ENCODE peak calls at places on chromosomes 4 and X, in ten cellular contexts. H is lower lobe of right lung; N is GM23338; F is cardiac muscle cell; Q is transverse colon; W is SJSA1; I is CD8-positive, alpha-beta memory T cell; L is colonic mucosa; J is pancreas; O is endodermal cell. X is an unnamed sample. For H3K27me3, the result is how much of the 10 kb centered on the place peaks cover.

GRCh38 chr4:155007660-155008176 is 200.7 kb upstream of the NPY2R start:
- DNase-seq in H (no peak), N (no peak), F (no peak), Q (no peak), W (no peak), I (no peak), L (no peak), J (no peak), O (no peak), X (no peak)

GRCh38 chr4:40586729-40587128 is 42.9 kb downstream of the RBM47 start:
- DNase-seq in H (no peak), N (no peak), F (no peak), Q (no peak), W (no peak), I (no peak), L (no peak), J (no peak), O (no peak), X (no peak)

GRCh38 chr4:67762091-67762490 is 7.9 kb upstream of the GNRHR start:
- DNase-seq in H (no peak), N (no peak), F (no peak), Q (no peak), W (no peak), I (no peak), L (no peak), J (no peak), O (no peak), X (no peak)

GRCh38 chr4:124234771-124235170 is 477.8 kb downstream of the ANKRD50 start:
- DNase-seq in H (no peak), N (no peak), F (no peak), Q (no peak), W (no peak), I (no peak), L (no peak), J (no peak), O (no peak), X (no peak)

GRCh38 chrX:69229436-69229835 is 64.2 kb upstream of the PJA1 start:
- DNase-seq in H (no peak), N (no peak), F (no peak), Q (no peak), W (no peak), I (no peak), L (no peak), J (no peak), O (no peak), X (peak)

GRCh38 chrX:8955521-8955920 is 78.4 kb downstream of the FAM9B start:
- DNase-seq in H (no peak), N (no peak), F (no peak), Q (no peak), W (no peak), I (no peak), L (no peak), J (no peak), O (no peak), X (no peak)

GRCh38 chrX:118370921-118371624 is 25.2 kb downstream of the WDR44 start:
- DNase-seq in H (no peak), N (no peak), F (no peak), Q (no peak), W (no peak), I (no peak), L (no peak), J (no peak), O (no peak), X (no peak)

GRCh38 chrX:22686138-22686541 is 313.6 kb upstream of the DDX53 start:
- DNase-seq in H (no peak), N (no peak), F (peak), Q (no peak), W (no peak), I (no peak), L (no peak), J (peak), O (peak), X (peak)

GRCh38 chr4:55080174-55080865 is 45.1 kb downstream of the KDR start:
- DNase-seq in H (no peak), N (no peak), F (peak), Q (no peak), W (no peak), I (no peak), L (no peak), J (no peak), O (no peak), X (no peak)

GRCh38 chrX:150094996-150095395 is 156.7 kb upstream of the EOLA2 start:
- DNase-seq in H (no peak), N (no peak), F (no peak), Q (no peak), W (no peak), I (no peak), L (no peak), J (no peak), O (no peak), X (no peak)

GRCh38 chr4:921830-922331 is 10.2 kb downstream of the GAK start:
- DNase-seq in H (peak), N (no peak), F (no peak), Q (peak), W (no peak), I (no peak), L (no peak), J (no peak), O (peak), X (no peak)

GRCh38 chr4:48343035-48343434 is 1.7 kb downstream of the SLAIN2 start:
- DNase-seq in H (no peak), N (no peak), F (peak), Q (no peak), W (no peak), I (no peak), L (no peak), J (no peak), O (no peak), X (no peak)

GRCh38 chrX:10971759-10972158 is 139.4 kb upstream of the HCCS start:
- DNase-seq in H (no peak), N (no peak), F (no peak), Q (no peak), W (no peak), I (no peak), L (no peak), J (no peak), O (no peak), X (no peak)

GRCh38 chr4:20944961-20945360 is 244.7 kb downstream of the PACRGL start:
- DNase-seq in H (no peak), N (no peak), F (no peak), Q (no peak), W (no peak), I (no peak), L (no peak), J (no peak), O (no peak), X (no peak)

GRCh38 chrX:112769034-112769433 is 71.6 kb downstream of the AMOT start:
- DNase-seq in H (no peak), N (no peak), F (no peak), Q (no peak), W (no peak), I (no peak), L (no peak), J (no peak), O (no peak), X (no peak)

GRCh38 chrX:110286126-110286525 is 31.8 kb downstream of the AMMECR1 start:
- DNase-seq in H (no peak), N (no peak), F (no peak), Q (no peak), W (peak), I (no peak), L (no peak), J (no peak), O (no peak), X (peak)

GRCh38 chr4:89703831-89704230 is 133.1 kb downstream of the SNCA start:
- DNase-seq in H (no peak), N (no peak), F (no peak), Q (no peak), W (no peak), I (no peak), L (no peak), J (no peak), O (no peak), X (no peak)

GRCh38 chr4:89704651-89705395 is 132.1 kb downstream of the SNCA start:
- DNase-seq in H (no peak), N (no peak), F (no peak), Q (no peak), W (no peak), I (no peak), L (no peak), J (no peak), O (no peak), X (no peak)

GRCh38 chr4:89712141-89712540 is 124.8 kb downstream of the SNCA start:
- DNase-seq in H (no peak), N (no peak), F (no peak), Q (no peak), W (peak), I (no peak), L (no peak), J (no peak), O (no peak), X (peak)

GRCh38 chr4:89707467-89707866 is 129.5 kb downstream of the SNCA start:
- DNase-seq in H (no peak), N (no peak), F (no peak), Q (no peak), W (no peak), I (no peak), L (no peak), J (no peak), O (no peak), X (no peak)

GRCh38 chr4:89708903-89709361 is 128.0 kb downstream of the SNCA start:
- DNase-seq in H (no peak), N (peak), F (peak), Q (no peak), W (peak), I (no peak), L (no peak), J (no peak), O (no peak), X (peak)
- H3K27ac ChIP-seq in H (no peak), N (no peak), F (peak), Q (no peak), W (peak), I (no peak), L (no peak), J (no peak), O (peak), X (no peak)

DNA sequence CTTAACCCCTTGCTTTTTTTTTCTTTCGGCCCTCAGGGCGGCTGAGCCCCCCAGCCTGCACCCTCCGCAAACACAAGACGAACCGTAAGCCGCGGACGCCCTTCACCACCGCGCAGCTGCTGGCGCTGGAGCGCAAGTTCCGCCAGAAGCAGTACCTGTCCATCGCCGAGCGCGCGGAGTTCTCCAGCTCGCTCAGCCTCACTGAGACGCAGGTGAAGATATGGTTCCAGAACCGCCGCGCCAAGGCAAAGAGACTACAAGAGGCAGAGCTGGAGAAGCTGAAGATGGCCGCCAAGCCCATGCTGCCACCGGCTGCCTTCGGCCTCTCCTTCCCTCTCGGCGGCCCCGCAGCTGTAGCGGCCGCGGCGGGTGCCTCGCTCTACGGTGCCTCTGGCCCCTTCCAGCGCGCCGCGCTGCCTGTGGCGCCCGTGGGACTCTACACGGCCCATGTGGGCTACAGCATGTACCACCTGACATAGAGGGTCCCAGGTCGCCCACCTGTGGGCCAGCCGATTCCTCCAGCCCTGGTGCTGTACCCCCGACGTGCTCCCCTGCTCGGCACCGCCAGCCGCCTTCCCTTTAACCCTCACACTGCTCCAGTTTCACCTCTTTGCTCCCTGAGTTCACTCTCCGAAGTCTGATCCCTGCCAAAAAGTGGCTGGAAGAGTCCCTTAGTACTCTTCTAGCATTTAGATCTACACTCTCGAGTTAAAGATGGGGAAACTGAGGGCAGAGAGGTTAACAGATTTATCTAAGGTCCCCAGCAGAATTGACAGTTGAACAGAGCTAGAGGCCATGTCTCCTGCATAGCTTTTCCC is 3.4 kb downstream of the MSX1 start:
- DNase-seq in H (no peak), N (peak), F (no peak), Q (no peak), W (no peak), I (no peak), L (no peak), J (no peak), O (peak), X (no peak)
- H3K27me3 ChIP-seq in H (half or more), N (half or more), F (half or more), Q (half or more), W (under half), I (half or more), L (half or more), J (under half), O (half or more), X (half or more)

GRCh38 chrX:65587616-65588526 is 53.3 kb upstream of the LAS1L start:
- DNase-seq in H (peak), N (no peak), F (no peak), Q (peak), W (no peak), I (no peak), L (peak), J (no peak), O (no peak), X (peak)
- H3K27ac ChIP-seq in H (peak), N (no peak), F (no peak), Q (peak), W (no peak), I (no peak), L (no peak), J (no peak), O (no peak), X (no peak)

DNA sequence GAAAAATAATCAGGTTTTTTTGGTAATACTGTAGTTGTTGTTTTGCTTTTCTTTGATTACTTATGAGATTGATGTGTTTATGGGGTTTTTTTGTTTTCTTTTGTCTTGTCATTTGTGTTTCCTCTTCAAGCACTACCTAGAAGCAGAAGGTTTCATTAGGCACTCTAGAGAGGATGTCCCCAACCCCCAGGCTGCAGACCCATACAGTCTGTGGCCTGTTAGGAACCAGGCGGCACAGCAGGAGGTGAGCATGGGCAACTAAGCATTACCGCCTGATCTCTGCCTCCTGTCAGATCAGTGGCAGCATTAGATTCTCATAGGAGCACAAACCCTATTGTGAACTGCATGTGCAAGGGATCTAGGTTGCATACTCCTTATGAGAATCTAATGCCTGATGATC is 22.9 kb upstream of the NOCT start:
- DNase-seq in H (no peak), N (no peak), F (no peak), Q (no peak), W (no peak), I (no peak), L (no peak), J (no peak), O (peak), X (no peak)
- H3K27me3 ChIP-seq in H (under half), N (under half), F (under half), Q (under half), W (under half), I (under half), L (under half), J (under half), O (under half), X (under half)

DNA sequence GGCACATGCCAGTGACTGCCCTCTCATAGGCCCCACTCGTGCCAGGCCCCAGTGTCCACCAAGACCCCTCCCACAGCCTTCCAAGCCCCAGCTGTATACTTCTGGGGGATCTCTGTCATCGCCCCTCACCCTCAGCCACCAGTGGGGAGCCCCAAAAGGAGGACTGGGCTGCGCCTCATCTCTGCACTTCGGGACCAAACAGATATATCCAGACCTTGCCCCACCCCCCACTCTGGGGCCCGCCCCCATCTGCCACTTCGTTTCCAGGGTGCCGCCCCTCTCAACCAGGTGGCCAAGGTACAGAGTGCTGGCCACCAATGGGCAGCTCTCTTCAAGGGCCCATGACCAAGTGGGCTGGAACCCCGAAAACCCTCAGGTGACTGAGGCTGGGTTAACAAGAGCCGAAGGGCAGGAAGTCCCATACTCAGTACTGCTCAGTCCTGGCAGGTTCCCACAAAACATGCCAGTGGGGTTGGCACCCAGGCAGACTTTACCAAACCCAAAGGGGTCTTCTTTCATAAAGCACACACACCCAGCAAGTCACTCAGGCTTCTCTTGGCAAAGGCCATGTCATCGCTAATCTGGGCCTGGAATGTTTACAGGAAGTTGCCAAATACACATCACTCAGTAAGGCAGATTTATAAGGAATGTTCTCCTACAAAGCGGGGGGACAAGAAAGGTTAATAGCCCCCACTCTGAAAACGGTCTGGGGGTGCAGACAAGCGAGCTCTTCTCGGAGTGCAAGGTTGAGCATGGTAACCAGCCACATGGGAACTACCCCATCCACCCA is 4.4 kb downstream of the ZFYVE28 start:
- DNase-seq in H (peak), N (peak), F (no peak), Q (peak), W (no peak), I (no peak), L (peak), J (peak), O (peak), X (no peak)
- H3K27ac ChIP-seq in H (peak), N (peak), F (no peak), Q (peak), W (peak), I (peak), L (peak), J (no peak), O (no peak), X (no peak)

GRCh38 chr4:6480532-6481088 is 8.2 kb upstream of the PPP2R2C start:
- DNase-seq in H (no peak), N (no peak), F (no peak), Q (no peak), W (no peak), I (no peak), L (peak), J (no peak), O (peak), X (no peak)

GRCh38 chr4:6474705-6475457 is 2.5 kb upstream of the PPP2R2C start:
- DNase-seq in H (no peak), N (no peak), F (no peak), Q (no peak), W (no peak), I (no peak), L (peak), J (no peak), O (peak), X (no peak)

GRCh38 chr4:6476893-6477292 is 4.5 kb upstream of the PPP2R2C start:
- DNase-seq in H (no peak), N (no peak), F (no peak), Q (no peak), W (peak), I (no peak), L (peak), J (no peak), O (peak), X (no peak)

GRCh38 chr4:6475492-6476020 is 3.1 kb upstream of the PPP2R2C start:
- DNase-seq in H (no peak), N (no peak), F (no peak), Q (no peak), W (no peak), I (no peak), L (peak), J (no peak), O (peak), X (no peak)

GRCh38 chr4:6478546-6479220 is 6.3 kb upstream of the PPP2R2C start:
- DNase-seq in H (no peak), N (no peak), F (no peak), Q (no peak), W (no peak), I (no peak), L (peak), J (no peak), O (peak), X (no peak)
- H3K27me3 ChIP-seq in H (under half), N (under half), F (under half), Q (under half), W (under half), I (under half), L (under half), J (under half), O (under half), X (under half)

DNA sequence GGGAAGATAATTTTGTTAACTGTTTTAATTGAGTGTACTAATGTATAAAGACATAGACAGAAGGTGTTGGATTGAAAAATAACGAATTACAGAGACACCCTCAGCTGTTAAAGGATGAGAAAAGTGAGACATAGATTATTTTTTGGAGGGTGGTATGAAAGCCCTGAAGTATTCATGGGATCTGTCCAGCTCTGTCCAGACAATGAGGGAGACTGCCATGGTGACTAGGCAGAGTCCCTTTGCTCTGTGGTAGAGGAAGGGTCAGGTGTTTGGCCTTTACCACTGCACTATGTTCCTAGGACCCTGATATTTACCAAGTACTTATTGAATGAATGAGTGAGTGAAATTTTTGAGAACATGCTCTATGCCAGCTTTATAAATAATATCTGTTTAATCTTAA is 11.4 kb downstream of the FGF2 start:
- DNase-seq in H (no peak), N (no peak), F (no peak), Q (no peak), W (no peak), I (no peak), L (no peak), J (no peak), O (no peak), X (no peak)
- H3K27ac ChIP-seq in H (no peak), N (no peak), F (no peak), Q (no peak), W (peak), I (no peak), L (no peak), J (no peak), O (no peak), X (no peak)

X was measured in AG04450.